ENCODE peak calls at places on chromosomes 11 and 22, in ten cellular contexts. E is AG04450, B is fibroblast of villous mesenchyme, N is foreskin fibroblast, A is neural progenitor cell, C is coronary artery, T is dorsolateral prefrontal cortex, D is GM12865, Y is HFF-Myc, L is fibroblast of the aortic adventitia. Z is an unnamed sample.

GRCh38 chr11:17991799-17992433 is 20.9 kb downstream of the SERGEF start:
- DNase-seq in E (peak), B (peak), N (peak), A (peak), C (no peak), T (no peak), D (peak), Y (no peak), L (peak), Z (no peak)

GRCh38 chr11:95660038-95660437 is 129.5 kb downstream of the FAM76B start:
- DNase-seq in E (no peak), B (no peak), N (no peak), A (peak), C (no peak), T (no peak), D (no peak), Y (no peak), L (no peak), Z (no peak)

GRCh38 chr22:24141586-24141985 is 39.7 kb upstream of the SUSD2 start:
- DNase-seq in E (no peak), B (peak), N (peak), A (no peak), C (no peak), T (no peak), D (peak), Y (no peak), L (no peak), Z (no peak)

GRCh38 chr11:48900131-48900800 is 83.4 kb downstream of the TRIM51G start:
- DNase-seq in E (no peak), B (no peak), N (no peak), A (no peak), C (peak), T (peak), D (no peak), Y (no peak), L (no peak), Z (no peak)

GRCh38 chr22:24427500-24428164 is at the start of gene ADORA2A:
- DNase-seq in E (no peak), B (no peak), N (no peak), A (no peak), C (no peak), T (no peak), D (peak), Y (no peak), L (no peak), Z (no peak)

GRCh38 chr11:75055511-75055910 is 41.2 kb downstream of the OR2AT4 start:
- DNase-seq in E (no peak), B (peak), N (peak), A (no peak), C (no peak), T (no peak), D (no peak), Y (no peak), L (no peak), Z (no peak)

GRCh38 chr22:23164091-23164490 is 16.2 kb upstream of the BCR start:
- DNase-seq in E (no peak), B (no peak), N (peak), A (no peak), C (no peak), T (no peak), D (no peak), Y (no peak), L (no peak), Z (no peak)

GRCh38 chr11:28231475-28231874 is 123.3 kb downstream of the METTL15 start:
- DNase-seq in E (peak), B (peak), N (no peak), A (no peak), C (no peak), T (no peak), D (no peak), Y (no peak), L (peak), Z (no peak)

GRCh38 chr11:117303101-117303500 is 12.0 kb downstream of the BACE1-AS start:
- DNase-seq in E (no peak), B (no peak), N (no peak), A (no peak), C (no peak), T (no peak), D (no peak), Y (no peak), L (no peak), Z (no peak)

GRCh38 chr11:8092587-8093424 is 11.8 kb downstream of the TUB start:
- DNase-seq in E (no peak), B (peak), N (peak), A (peak), C (peak), T (no peak), D (peak), Y (peak), L (peak), Z (peak)

GRCh38 chr11:32575070-32575469 is 8.6 kb upstream of the EIF3M start:
- DNase-seq in E (no peak), B (no peak), N (no peak), A (no peak), C (no peak), T (no peak), D (no peak), Y (no peak), L (no peak), Z (no peak)

GRCh38 chr11:65432133-65432650 is 9.6 kb downstream of the NEAT1 start:
- DNase-seq in E (no peak), B (peak), N (peak), A (no peak), C (no peak), T (no peak), D (no peak), Y (no peak), L (peak), Z (no peak)
- H3K4me3 ChIP-seq in E (peak), B (peak), N (peak), A (no peak), C (peak), T (peak), D (no peak), Y (no peak), L (peak), Z (peak)

GRCh38 chr22:21867528-21868266 is at the start of gene MAPK1:
- DNase-seq in E (peak), B (peak), N (peak), A (peak), C (peak), T (peak), D (peak), Y (peak), L (peak), Z (peak)
- TF ChIP-seq CTCF in E (peak), B (peak), N (peak), A (peak), C (peak), T (peak), D (peak), Y (no peak), L (peak), Z (no peak)

GRCh38 chr22:39435616-39436015 is 21.2 kb upstream of the MGAT3 start:
- DNase-seq in E (no peak), B (no peak), N (no peak), A (no peak), C (no peak), T (no peak), D (no peak), Y (no peak), L (no peak), Z (no peak)

GRCh38 chr22:39434243-39434653 is 22.6 kb upstream of the MGAT3 start:
- DNase-seq in E (no peak), B (no peak), N (no peak), A (no peak), C (no peak), T (peak), D (no peak), Y (no peak), L (no peak), Z (no peak)

GRCh38 chr22:39439170-39439569 is 17.6 kb upstream of the MGAT3 start:
- DNase-seq in E (no peak), B (peak), N (peak), A (no peak), C (no peak), T (no peak), D (no peak), Y (peak), L (peak), Z (no peak)

GRCh38 chr22:39434721-39435120 is 22.1 kb upstream of the MGAT3 start:
- DNase-seq in E (no peak), B (no peak), N (no peak), A (no peak), C (no peak), T (no peak), D (no peak), Y (no peak), L (no peak), Z (no peak)

DNA sequence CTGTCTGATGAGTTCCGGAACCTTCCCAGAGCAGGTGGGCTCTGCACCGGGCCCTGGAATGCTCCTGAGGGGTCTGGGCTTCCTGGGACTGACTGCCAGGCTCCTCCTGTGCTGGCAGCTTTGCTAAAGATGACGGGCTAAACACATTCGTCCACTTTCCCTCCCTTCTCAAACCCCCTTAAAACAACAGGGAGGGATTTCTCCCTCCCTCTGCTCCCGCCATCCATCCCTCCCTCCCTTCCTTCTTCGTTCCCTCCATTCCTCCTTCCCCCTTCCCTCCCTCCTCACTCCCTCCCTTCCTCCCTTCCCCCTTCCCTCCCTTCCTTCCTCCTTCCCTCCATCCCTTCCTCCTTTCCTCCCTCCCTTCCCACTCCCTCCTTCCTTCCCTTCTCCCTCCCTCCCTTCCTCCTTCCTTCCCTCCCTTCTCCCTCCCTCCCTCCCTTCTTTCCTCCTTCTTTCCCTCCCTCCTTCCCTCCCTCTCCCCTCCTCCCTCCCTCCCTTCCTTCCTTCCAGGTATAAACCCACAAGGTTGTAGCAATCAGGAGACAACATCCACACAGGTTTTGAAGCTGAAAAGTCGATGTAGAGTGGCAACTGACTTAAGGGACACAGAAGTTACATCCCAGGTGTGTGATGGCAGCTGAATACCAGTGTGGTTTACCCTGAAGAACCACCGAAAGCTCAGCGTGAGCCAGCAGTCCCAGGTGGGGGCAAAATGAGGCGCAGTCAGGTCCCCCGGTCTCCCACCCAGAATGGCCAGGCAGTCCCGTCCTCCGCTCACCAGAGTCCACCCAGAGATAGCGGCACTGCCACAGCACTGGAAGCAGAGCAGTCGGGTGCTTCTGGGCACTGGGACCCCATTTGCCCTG is 18.7 kb upstream of the MGAT3 start:
- DNase-seq in E (no peak), B (no peak), N (no peak), A (no peak), C (no peak), T (no peak), D (peak), Y (no peak), L (no peak), Z (no peak)
- H3K4me3 ChIP-seq in E (no peak), B (no peak), N (no peak), A (no peak), C (peak), T (no peak), D (peak), Y (no peak), L (no peak), Z (no peak)

DNA sequence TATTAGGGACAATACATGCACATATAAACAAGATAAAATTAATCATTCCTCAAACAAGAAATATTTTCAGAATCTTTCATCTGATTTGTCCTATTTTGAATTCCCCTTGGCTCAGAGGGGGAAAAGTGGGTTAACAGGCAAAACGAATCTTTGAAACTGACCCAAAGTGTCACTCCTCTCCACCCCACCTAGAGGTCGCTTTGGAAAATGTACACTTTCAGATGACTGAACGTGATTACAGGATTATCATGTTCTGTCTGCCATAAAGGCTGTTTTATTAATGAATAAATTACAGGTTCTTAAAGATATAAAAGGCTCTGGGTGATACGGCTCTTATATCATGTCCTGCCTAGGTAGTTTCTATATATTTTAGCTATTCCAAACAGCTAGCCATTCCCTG is 1735.0 kb downstream of the LRRC4C start:
- DNase-seq in E (no peak), B (no peak), N (no peak), A (no peak), C (no peak), T (no peak), D (no peak), Y (no peak), L (no peak), Z (no peak)
- TF ChIP-seq CTCF in E (no peak), B (no peak), N (no peak), A (peak), C (no peak), T (no peak), D (no peak), Y (no peak), L (no peak), Z (peak)

GRCh38 chr22:40741116-40741515 is 61.8 kb downstream of the MCHR1 start:
- DNase-seq in E (no peak), B (peak), N (no peak), A (no peak), C (no peak), T (no peak), D (no peak), Y (no peak), L (no peak), Z (no peak)

GRCh38 chr22:40733919-40734318 is 54.6 kb downstream of the MCHR1 start:
- DNase-seq in E (no peak), B (no peak), N (no peak), A (no peak), C (no peak), T (no peak), D (no peak), Y (no peak), L (no peak), Z (no peak)

GRCh38 chr22:40743740-40744139 is 64.5 kb downstream of the MCHR1 start:
- DNase-seq in E (no peak), B (no peak), N (no peak), A (no peak), C (no peak), T (no peak), D (no peak), Y (no peak), L (no peak), Z (no peak)

DNA sequence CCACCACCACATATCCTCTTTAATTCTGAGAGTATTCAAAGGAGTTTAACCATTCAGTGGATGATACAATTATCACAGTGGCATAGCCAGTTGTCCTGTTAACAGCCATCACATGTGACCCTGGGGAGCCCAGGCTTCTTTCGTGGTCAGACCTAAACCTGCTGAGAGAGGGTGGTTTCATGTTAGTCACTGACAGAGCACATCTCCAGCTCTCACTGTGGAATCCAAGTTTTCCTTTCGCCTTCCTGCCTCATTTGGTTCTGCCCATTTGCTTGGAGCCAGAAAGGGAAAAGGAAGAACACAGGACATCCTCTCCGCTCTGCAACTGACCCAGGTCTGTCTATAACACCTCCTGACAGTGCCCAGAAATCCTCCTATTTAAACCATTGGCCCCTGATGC is 60.4 kb downstream of the MCHR1 start:
- DNase-seq in E (no peak), B (no peak), N (peak), A (no peak), C (no peak), T (no peak), D (no peak), Y (no peak), L (no peak), Z (no peak)
- H3K4me3 ChIP-seq in E (no peak), B (no peak), N (no peak), A (no peak), C (no peak), T (no peak), D (no peak), Y (no peak), L (no peak), Z (no peak)

DNA sequence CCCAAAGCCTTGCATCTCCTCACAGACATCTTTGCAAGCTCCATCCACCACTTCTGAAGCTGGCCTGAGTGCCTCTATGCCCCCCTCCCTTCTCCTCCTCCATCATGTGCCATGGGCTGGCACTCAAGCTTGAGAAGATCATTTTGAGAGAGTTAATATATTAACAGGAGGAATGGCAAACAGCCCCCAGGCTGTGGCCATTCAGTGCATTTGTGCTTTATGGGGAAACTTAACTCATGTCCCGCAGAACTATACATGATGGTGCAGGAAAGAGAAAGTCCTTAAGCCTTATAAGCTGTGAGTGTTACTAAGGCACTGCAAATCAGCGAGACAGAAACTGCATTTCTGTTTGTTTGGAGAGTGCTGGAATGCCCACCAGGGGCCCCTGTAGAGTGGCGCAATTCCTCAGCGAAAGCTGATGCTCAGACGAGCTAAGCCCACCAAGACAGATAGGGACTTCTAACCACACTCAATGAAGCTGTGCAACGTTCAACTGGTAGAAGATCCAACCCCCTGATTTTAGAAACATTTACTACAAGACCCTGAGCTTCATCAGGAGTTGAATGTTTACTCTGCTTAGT is 26.8 kb upstream of the PHLDA2 start:
- DNase-seq in E (no peak), B (peak), N (no peak), A (peak), C (no peak), T (no peak), D (no peak), Y (no peak), L (no peak), Z (no peak)
- TF ChIP-seq CTCF in E (peak), B (peak), N (no peak), A (peak), C (no peak), T (no peak), D (no peak), Y (peak), L (no peak), Z (peak)

GRCh38 chr11:57792870-57793269 is 31.3 kb downstream of the CTNND1 start:
- DNase-seq in E (no peak), B (no peak), N (peak), A (no peak), C (no peak), T (no peak), D (no peak), Y (no peak), L (peak), Z (no peak)
- H3K4me3 ChIP-seq in E (no peak), B (no peak), N (no peak), A (no peak), C (no peak), T (no peak), D (no peak), Y (no peak), L (no peak), Z (no peak)

GRCh38 chr22:29603358-29604191 is at the start of gene NF2:
- DNase-seq in E (peak), B (peak), N (peak), A (peak), C (peak), T (peak), D (peak), Y (peak), L (peak), Z (peak)
- TF ChIP-seq CTCF in E (no peak), B (no peak), N (no peak), A (peak), C (no peak), T (peak), D (peak), Y (no peak), L (no peak), Z (no peak)

GRCh38 chr11:110295086-110295485 is 1.3 kb downstream of the RDX start:
- DNase-seq in E (no peak), B (no peak), N (no peak), A (no peak), C (no peak), T (no peak), D (no peak), Y (no peak), L (no peak), Z (no peak)
- H3K4me3 ChIP-seq in E (peak), B (peak), N (peak), A (peak), C (peak), T (peak), D (peak), Y (peak), L (peak), Z (peak)

GRCh38 chr11:57764527-57764926 is 2.9 kb downstream of the CTNND1 start:
- DNase-seq in E (no peak), B (peak), N (no peak), A (no peak), C (no peak), T (no peak), D (no peak), Y (no peak), L (no peak), Z (no peak)
- TF ChIP-seq CTCF in E (no peak), B (no peak), N (no peak), A (no peak), C (no peak), T (no peak), D (no peak), Y (no peak), L (no peak), Z (no peak)